ENCODE peak calls at places on chromosomes 4 and X, in six cellular contexts. B, J, F, V, Z and M are unnamed samples.

GRCh38 chrX:108299101-108299591 is 139.1 kb downstream of the COL4A6 start:
- DNase-seq in B (no peak), J (no peak), F (no peak), V (no peak), Z (no peak), M (peak)

GRCh38 chr4:99653921-99654890 is 3.4 kb downstream of the C4orf54 start:
- DNase-seq in B (no peak), J (no peak), F (peak), V (no peak), Z (no peak), M (no peak)

GRCh38 chr4:61938250-61938846 is 738.2 kb downstream of the ADGRL3 start:
- DNase-seq in B (no peak), J (no peak), F (peak), V (no peak), Z (no peak), M (no peak)

GRCh38 chr4:70958681-70959080 is 34.8 kb upstream of the DCK start:
- DNase-seq in B (no peak), J (no peak), F (no peak), V (no peak), Z (no peak), M (peak)

GRCh38 chrX:101108293-101108692 is 10.3 kb downstream of the CENPI start:
- DNase-seq in B (no peak), J (no peak), F (peak), V (no peak), Z (no peak), M (no peak)

GRCh38 chr4:80133240-80133783 is 60.3 kb upstream of the ANTXR2 start:
- DNase-seq in B (no peak), J (no peak), F (no peak), V (no peak), Z (no peak), M (no peak)

GRCh38 chr4:72302981-72303704 is 265.9 kb downstream of the ADAMTS3 start:
- DNase-seq in B (peak), J (peak), F (peak), V (no peak), Z (no peak), M (no peak)

GRCh38 chr4:152278505-152279301 is 257.2 kb downstream of the FBXW7 start:
- DNase-seq in B (no peak), J (no peak), F (no peak), V (no peak), Z (no peak), M (no peak)

GRCh38 chr4:52036875-52037274 is 1.2 kb downstream of the SGCB start:
- DNase-seq in B (no peak), J (no peak), F (no peak), V (no peak), Z (no peak), M (no peak)

GRCh38 chrX:131987252-131987651 is 35.9 kb upstream of the STK26 start:
- DNase-seq in B (no peak), J (no peak), F (no peak), V (no peak), Z (no peak), M (no peak)

GRCh38 chrX:38282044-38282443 is 45.3 kb downstream of the RPGR start:
- DNase-seq in B (no peak), J (no peak), F (no peak), V (no peak), Z (no peak), M (no peak)

GRCh38 chr4:133624744-133625143 is 475.6 kb downstream of the PCDH10 start:
- DNase-seq in B (no peak), J (no peak), F (peak), V (no peak), Z (no peak), M (no peak)

GRCh38 chr4:110586137-110586850 is 36.6 kb downstream of the PITX2 start:
- DNase-seq in B (no peak), J (no peak), F (peak), V (no peak), Z (no peak), M (peak)

GRCh38 chrX:19799319-19800182 is 87.8 kb downstream of the SH3KBP1 start:
- DNase-seq in B (peak), J (no peak), F (peak), V (no peak), Z (no peak), M (no peak)

GRCh38 chr4:87718221-87718620 is 68.1 kb downstream of the DMP1 start:
- DNase-seq in B (no peak), J (no peak), F (no peak), V (no peak), Z (no peak), M (no peak)

GRCh38 chr4:176611954-176612353 is 180.8 kb downstream of the VEGFC start:
- DNase-seq in B (no peak), J (no peak), F (no peak), V (no peak), Z (no peak), M (no peak)

GRCh38 chr4:175560628-175561027 is 251.4 kb downstream of the GPM6A start:
- DNase-seq in B (no peak), J (no peak), F (peak), V (no peak), Z (no peak), M (no peak)

GRCh38 chr4:106371166-106371565 is 2.6 kb upstream of the GIMD1 start:
- DNase-seq in B (no peak), J (no peak), F (no peak), V (no peak), Z (no peak), M (no peak)